ENCODE peak calls at places on chromosomes 11 and 22, in six cellular contexts. G, F, T, E, D and Y are unnamed samples.

GRCh38 chr22:42966389-42966998 is 48.5 kb downstream of the PACSIN2 start:
- DNase-seq in E (no peak), F (no peak), D (no peak), G (no peak), T (no peak), Y (no peak)

GRCh38 chr11:102387056-102387781 is 40.2 kb downstream of the BIRC2 start:
- DNase-seq in E (no peak), F (no peak), T (no peak), D (no peak), G (no peak), Y (no peak)

GRCh38 chr22:16936625-16937024 is 71.4 kb downstream of the GAB4 start:
- DNase-seq in F (no peak), T (no peak), E (no peak), D (no peak), G (no peak), Y (no peak)

GRCh38 chr11:12150831-12151382 is 40.5 kb downstream of the MICAL2 start:
- DNase-seq in F (no peak), D (no peak), E (no peak), G (no peak), T (peak), Y (no peak)

GRCh38 chr11:38718659-38719058 is 2120.6 kb upstream of the RAG2 start:
- DNase-seq in D (no peak), G (no peak), T (peak), E (no peak), F (no peak), Y (no peak)

GRCh38 chr22:30717331-30717921 is 22.8 kb downstream of the OSBP2 start:
- DNase-seq in T (no peak), D (no peak), G (peak), F (no peak), E (no peak), Y (no peak)

GRCh38 chr11:100635194-100635593 is 51.9 kb upstream of the ARHGAP42 start:
- DNase-seq in D (no peak), G (no peak), T (no peak), F (no peak), E (no peak), Y (no peak)

GRCh38 chr11:45079943-45080719 is 66.3 kb upstream of the PRDM11 start:
- DNase-seq in E (no peak), D (no peak), T (no peak), G (no peak), F (peak), Y (peak)

GRCh38 chr11:46116007-46116711 is 5.1 kb downstream of the PHF21A start:
- DNase-seq in G (no peak), E (no peak), D (no peak), F (no peak), T (no peak), Y (no peak)

GRCh38 chr11:3803726-3804510 is 4.4 kb upstream of the PGAP2 start:
- DNase-seq in D (no peak), E (no peak), G (no peak), T (no peak), F (no peak), Y (no peak)

GRCh38 chr11:64339754-64340408 is at the start of gene CCDC88B:
- DNase-seq in T (no peak), G (no peak), E (no peak), F (peak), D (no peak), Y (peak)

GRCh38 chr22:44202261-44202789 is 21.6 kb downstream of the PARVG start:
- DNase-seq in E (no peak), G (no peak), F (no peak), D (no peak), T (no peak), Y (no peak)

GRCh38 chr11:125094731-125095130 is 16.7 kb downstream of the TMEM218 start:
- DNase-seq in D (no peak), E (no peak), F (no peak), T (no peak), G (no peak), Y (no peak)

GRCh38 chr11:134361661-134362060 is 29.9 kb downstream of the GLB1L2 start:
- DNase-seq in G (no peak), E (no peak), T (no peak), F (no peak), D (no peak), Y (no peak)

GRCh38 chr11:57072640-57073039 is 83.9 kb downstream of the OR5AK2 start:
- DNase-seq in T (no peak), G (no peak), F (no peak), D (no peak), E (no peak), Y (no peak)

GRCh38 chr11:111225871-111226270 is 19.7 kb upstream of the POU2AF2 start:
- DNase-seq in G (no peak), D (no peak), F (no peak), E (no peak), T (no peak), Y (no peak)

DNA sequence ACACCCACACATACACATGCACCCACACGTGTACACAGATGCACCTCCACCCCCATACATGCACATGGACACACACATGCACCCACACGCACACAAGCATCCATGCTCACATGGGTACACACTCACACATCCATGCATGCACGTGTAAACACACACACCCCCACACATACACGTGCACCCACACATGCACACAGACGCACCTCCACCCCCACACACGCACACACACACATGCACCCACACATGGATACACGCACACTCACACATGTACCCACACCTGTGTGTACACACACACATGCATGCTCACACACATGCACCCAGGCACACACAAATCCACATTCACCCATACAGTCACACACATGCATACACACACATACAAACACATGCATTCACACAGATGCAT is 24.5 kb downstream of the CDPF1 start:
- DNase-seq in G (no peak), F (no peak), D (no peak), E (no peak), T (no peak), Y (no peak)
- TF ChIP-seq POLR2A in G (no peak), F (no peak), D (no peak), E (no peak), T (no peak), Y (no peak)

DNA sequence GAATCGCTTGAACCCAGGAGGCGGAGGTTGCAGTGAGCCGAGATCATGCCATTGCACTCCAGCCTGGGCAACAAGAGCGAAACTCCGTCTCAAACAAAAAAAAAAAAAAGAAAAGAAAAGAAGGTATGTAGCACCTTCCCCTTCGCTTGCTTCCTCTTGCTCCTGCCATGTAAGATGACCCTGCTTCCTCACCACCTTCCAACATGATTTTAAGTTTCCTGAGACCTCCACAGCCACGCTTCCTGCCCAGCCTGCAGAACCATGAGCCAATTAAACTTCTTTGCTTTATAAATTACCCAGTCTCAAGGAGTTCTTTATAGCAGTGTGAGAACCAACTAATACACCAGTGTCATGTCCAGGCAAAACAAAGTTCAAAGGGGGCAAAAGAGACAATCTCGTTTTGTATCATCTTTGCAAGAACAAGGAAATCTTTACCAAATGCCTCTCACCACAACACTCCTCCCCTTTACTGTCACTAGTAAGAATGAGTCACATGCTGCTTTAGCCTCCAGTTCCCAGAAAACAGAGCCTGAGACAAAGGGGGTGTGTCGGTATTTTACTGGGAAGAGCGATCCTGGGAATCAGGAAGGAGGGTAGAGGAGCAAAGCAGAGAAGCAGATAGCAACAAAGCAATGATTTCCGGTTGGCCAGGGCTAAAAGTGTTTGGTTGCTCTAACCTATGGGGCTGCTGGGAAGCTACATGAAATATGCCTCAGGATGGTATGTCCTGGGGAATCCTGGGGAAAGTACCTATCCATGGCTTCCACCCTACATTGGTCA is 10.5 kb upstream of the MCHR1 start:
- DNase-seq in G (peak), F (no peak), D (no peak), T (peak), E (no peak), Y (no peak)
- TF ChIP-seq TAF1 in G (no peak), F (no peak), D (no peak), T (no peak), E (no peak), Y (no peak)

GRCh38 chr11:61718613-61719302 is 33.7 kb upstream of the MYRF start:
- DNase-seq in T (peak), F (no peak), G (no peak), D (peak), E (no peak), Y (no peak)
- TF ChIP-seq POLR2A in T (no peak), F (no peak), G (no peak), D (no peak), E (no peak), Y (no peak)

GRCh38 chr22:37186228-37186996 is 1.6 kb downstream of the C1QTNF6 start:
- DNase-seq in D (peak), T (peak), F (peak), E (peak), G (peak), Y (peak)

GRCh38 chr22:37186997-37187522 is 987 bp downstream of the C1QTNF6 start:
- DNase-seq in F (no peak), E (no peak), D (no peak), T (no peak), G (no peak), Y (no peak)

GRCh38 chr22:37187552-37187890 is 526 bp downstream of the C1QTNF6 start:
- DNase-seq in D (no peak), T (no peak), E (no peak), G (no peak), F (no peak), Y (no peak)

GRCh38 chr22:37189011-37189466 is 992 bp upstream of the C1QTNF6 start:
- DNase-seq in G (no peak), F (no peak), E (no peak), T (no peak), D (no peak), Y (no peak)

DNA sequence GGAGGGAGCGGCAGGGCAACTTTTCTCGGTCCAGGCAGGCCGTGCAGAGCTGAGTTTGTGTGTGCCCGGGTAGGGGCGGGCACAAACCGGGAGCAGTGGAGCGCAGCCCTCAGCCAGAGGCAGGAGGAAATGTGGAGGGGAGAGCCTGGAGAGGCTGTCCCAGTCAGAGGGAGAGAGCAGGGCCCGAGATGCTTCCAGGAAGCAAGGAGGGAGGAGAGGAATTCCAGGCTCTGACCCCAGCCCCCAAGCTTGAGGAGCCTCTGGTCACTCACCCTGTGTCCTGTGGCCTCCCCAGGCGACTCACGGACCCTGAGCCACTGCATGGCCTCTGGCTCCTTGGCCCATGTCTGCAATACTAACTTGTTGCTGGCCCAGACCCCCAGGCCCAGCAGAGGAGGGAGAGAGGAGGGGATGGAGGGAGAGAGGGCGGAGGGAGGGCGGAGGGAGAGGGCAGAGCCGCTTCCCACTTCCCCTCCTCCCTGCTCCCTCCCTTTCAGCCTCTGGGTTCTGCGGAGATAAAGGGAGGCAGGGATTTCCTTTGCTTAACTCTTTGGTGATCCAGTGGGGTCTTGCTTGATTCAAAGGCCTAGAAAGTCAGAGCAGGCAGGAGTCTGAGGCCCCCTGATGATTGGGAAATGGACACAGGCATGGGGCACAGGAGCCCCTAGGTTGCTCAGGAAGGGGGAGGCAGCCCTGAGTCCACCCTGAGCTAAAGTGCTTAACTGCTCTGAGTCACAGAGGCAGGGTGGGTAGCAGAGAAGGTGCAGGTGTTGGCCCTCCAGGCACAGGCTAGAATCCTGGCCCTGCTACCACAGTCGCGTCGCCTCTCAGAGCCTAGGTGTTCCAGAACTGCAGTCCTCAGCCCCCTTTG is at the start of gene C1QTNF6:
- DNase-seq in D (peak), E (no peak), G (no peak), F (no peak), T (no peak), Y (no peak)
- TF ChIP-seq TAF1 in D (no peak), E (no peak), G (no peak), F (no peak), T (no peak), Y (no peak)

DNA sequence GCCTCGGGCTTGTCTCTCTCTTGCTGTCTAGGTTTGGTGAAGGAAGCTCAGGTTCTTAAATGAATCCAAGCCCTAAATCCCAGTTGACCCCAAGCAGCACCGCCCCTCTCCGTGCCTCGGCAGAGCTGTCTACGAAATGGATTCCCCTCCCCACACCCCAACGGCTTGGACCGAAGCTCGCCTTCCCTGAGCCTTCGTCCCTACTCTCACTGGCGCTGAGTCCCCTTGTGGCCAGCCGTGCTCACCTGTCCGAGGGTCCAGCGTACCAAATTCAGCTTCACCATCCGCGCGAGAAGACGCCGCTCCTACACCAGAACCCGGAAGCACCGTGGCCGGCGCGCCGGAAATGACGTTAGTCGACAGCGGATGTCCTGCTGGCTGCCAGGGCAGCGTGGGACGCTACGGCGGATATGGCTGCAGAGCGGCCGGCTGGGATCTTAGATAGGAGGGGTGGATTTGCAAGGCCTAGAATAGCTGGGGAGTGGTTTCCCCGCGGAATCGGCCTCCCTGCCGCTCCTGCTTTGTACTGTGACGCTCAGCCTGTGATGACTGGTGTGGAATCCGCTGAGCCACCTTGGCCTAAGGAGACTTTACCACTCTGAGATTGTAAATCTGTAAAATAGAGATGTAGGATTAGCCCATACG is at the start of gene TFIP11:
- DNase-seq in D (peak), T (peak), F (peak), G (peak), E (peak), Y (peak)
- TF ChIP-seq POLR2A in D (peak), T (peak), F (peak), G (peak), E (peak), Y (peak)

DNA sequence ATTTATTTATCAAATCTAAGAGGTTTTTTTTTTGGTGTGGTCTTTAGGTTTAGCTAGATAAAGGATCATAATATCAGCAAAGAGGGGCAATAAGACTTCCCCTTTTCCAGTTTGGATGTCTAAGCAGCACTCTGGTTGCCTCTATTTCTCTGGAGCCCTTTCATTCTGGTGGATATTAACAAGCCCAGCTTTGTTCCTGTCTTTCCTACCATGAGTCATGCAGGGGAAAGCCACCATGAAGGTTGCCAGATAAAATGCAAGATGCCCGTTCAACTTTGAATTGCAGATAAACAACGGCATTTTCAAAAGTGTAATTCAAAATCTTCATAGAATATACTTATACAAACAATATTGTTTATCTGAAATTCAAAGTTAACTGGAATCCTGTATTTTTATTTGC is 143.6 kb downstream of the ADAMTS15 start:
- DNase-seq in T (no peak), D (no peak), G (no peak), E (no peak), F (no peak), Y (no peak)
- TF ChIP-seq TAF1 in T (no peak), D (no peak), G (no peak), E (no peak), F (no peak), Y (no peak)

DNA sequence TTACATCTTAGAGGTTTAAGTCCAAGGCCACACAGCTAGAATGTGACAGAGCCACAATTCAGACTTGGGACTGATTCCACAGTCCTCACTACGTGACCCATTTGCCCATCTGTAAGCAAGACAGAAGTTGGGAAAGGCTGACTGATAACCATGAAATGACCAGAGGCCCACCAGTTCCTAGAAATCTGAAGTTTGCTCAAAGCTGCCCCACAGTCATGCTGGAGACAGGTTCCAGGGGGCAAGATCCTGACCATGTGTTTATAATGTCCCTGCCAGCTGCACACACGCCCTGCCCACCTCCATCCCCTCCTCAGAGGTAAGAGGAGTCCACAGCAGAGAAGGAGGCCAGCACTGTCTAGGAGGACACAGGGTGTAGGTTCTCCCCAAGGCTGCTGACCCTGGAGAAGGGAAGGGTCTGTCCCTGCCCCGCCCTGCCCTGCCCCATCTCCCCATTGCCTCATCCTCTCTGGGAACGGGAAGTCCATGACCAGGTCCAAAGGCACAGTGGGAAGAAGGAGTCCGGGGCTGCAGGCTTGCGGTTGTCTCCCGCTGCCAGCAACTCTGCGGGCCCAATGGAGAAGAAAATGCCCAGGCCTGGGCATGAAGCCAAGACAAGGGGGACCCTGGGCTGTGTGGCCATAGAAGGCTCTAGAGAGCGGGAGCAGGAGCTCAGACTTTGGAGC is 11.9 kb upstream of the OAF start:
- DNase-seq in T (no peak), G (peak), E (no peak), D (no peak), F (no peak), Y (no peak)
- TF ChIP-seq POLR2A in T (no peak), G (peak), E (no peak), D (no peak), F (no peak), Y (no peak)

DNA sequence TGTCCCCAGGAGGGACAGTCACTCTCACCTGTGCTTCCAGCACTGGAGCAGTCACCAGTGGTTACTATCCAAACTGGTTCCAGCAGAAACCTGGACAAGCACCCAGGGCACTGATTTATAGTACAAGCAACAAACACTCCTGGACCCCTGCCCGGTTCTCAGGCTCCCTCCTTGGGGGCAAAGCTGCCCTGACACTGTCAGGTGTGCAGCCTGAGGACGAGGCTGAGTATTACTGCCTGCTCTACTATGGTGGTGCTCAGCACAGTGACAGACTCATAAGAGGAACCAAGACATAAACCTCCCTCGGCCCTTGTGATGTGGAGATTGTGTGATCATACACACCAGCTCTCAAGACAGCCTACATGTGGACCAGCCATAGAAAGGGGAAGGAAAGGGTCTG is 113.3 kb downstream of the ZNF280B start:
- DNase-seq in T (no peak), D (no peak), G (no peak), E (no peak), F (no peak), Y (no peak)
- TF ChIP-seq TAF1 in T (no peak), D (no peak), G (no peak), E (no peak), F (no peak), Y (no peak)